ENCODE peak calls at places on chromosomes 1 and 21, in six cellular contexts. One of them, this sample, is unnamed.

GRCh38 chr1:23555225-23555801 is 4.0 kb downstream of the ID3 start:
- DNase-seq in activated naive CD8-positive, alpha-beta T cell treated with anti-CD3 and anti-CD28 coated beads, Interleukin-2, amount 50 U/mL, for 24 hours: no peak
- DNase-seq in naive B cell: no peak
- DNase-seq in NAMALWA: peak; percentile 87
- DNase-seq in effector memory CD4-positive, alpha-beta T cell: no peak
- DNase-seq in CD4-positive, alpha-beta memory T cell: no peak
- DNase-seq in this sample: no peak

GRCh38 chr1:55337801-55338447 is 122.8 kb upstream of the USP24 start:
- DNase-seq in naive B cell: peak; percentile 8
- DNase-seq in CD4-positive, alpha-beta memory T cell: no peak
- DNase-seq in effector memory CD4-positive, alpha-beta T cell: no peak
- DNase-seq in activated naive CD8-positive, alpha-beta T cell treated with anti-CD3 and anti-CD28 coated beads, Interleukin-2, amount 50 U/mL, for 24 hours: no peak
- DNase-seq in NAMALWA: peak; percentile 73
- DNase-seq in this sample: peak; percentile 62

GRCh38 chr1:77514871-77515776 is 167.3 kb downstream of the ZZZ3 start:
- DNase-seq in activated naive CD8-positive, alpha-beta T cell treated with anti-CD3 and anti-CD28 coated beads, Interleukin-2, amount 50 U/mL, for 24 hours: no peak
- DNase-seq in effector memory CD4-positive, alpha-beta T cell: no peak
- DNase-seq in CD4-positive, alpha-beta memory T cell: no peak
- DNase-seq in NAMALWA: peak; percentile 30
- DNase-seq in naive B cell: no peak
- DNase-seq in this sample: no peak

GRCh38 chr1:9267827-9268581 is 24.7 kb upstream of the SPSB1 start:
- DNase-seq in naive B cell: no peak
- DNase-seq in activated naive CD8-positive, alpha-beta T cell treated with anti-CD3 and anti-CD28 coated beads, Interleukin-2, amount 50 U/mL, for 24 hours: no peak
- DNase-seq in CD4-positive, alpha-beta memory T cell: no peak
- DNase-seq in effector memory CD4-positive, alpha-beta T cell: no peak
- DNase-seq in NAMALWA: no peak
- DNase-seq in this sample: no peak

GRCh38 chr1:236654511-236654910 is 31.8 kb upstream of the ACTN2 start:
- DNase-seq in CD4-positive, alpha-beta memory T cell: no peak
- DNase-seq in activated naive CD8-positive, alpha-beta T cell treated with anti-CD3 and anti-CD28 coated beads, Interleukin-2, amount 50 U/mL, for 24 hours: no peak
- DNase-seq in naive B cell: no peak
- DNase-seq in NAMALWA: no peak
- DNase-seq in effector memory CD4-positive, alpha-beta T cell: no peak
- DNase-seq in this sample: no peak

GRCh38 chr1:38006008-38006828 is 904 bp upstream of the FHL3 start:
- DNase-seq in effector memory CD4-positive, alpha-beta T cell: no peak
- DNase-seq in NAMALWA: no peak
- DNase-seq in activated naive CD8-positive, alpha-beta T cell treated with anti-CD3 and anti-CD28 coated beads, Interleukin-2, amount 50 U/mL, for 24 hours: no peak
- DNase-seq in naive B cell: no peak
- DNase-seq in CD4-positive, alpha-beta memory T cell: no peak
- DNase-seq in this sample: no peak

GRCh38 chr1:179251675-179252074 is 22.2 kb upstream of the ABL2 start:
- DNase-seq in naive B cell: no peak
- DNase-seq in activated naive CD8-positive, alpha-beta T cell treated with anti-CD3 and anti-CD28 coated beads, Interleukin-2, amount 50 U/mL, for 24 hours: no peak
- DNase-seq in NAMALWA: no peak
- DNase-seq in effector memory CD4-positive, alpha-beta T cell: no peak
- DNase-seq in CD4-positive, alpha-beta memory T cell: peak; percentile 11
- DNase-seq in this sample: peak; percentile 44

GRCh38 chr1:42336978-42337377 is 1.9 kb upstream of the FOXJ3 start:
- DNase-seq in naive B cell: no peak
- DNase-seq in activated naive CD8-positive, alpha-beta T cell treated with anti-CD3 and anti-CD28 coated beads, Interleukin-2, amount 50 U/mL, for 24 hours: no peak
- DNase-seq in NAMALWA: no peak
- DNase-seq in effector memory CD4-positive, alpha-beta T cell: no peak
- DNase-seq in CD4-positive, alpha-beta memory T cell: no peak
- DNase-seq in this sample: no peak

GRCh38 chr1:4825841-4826450 is 171.5 kb downstream of the AJAP1 start:
- DNase-seq in NAMALWA: peak; percentile 75
- DNase-seq in effector memory CD4-positive, alpha-beta T cell: no peak
- DNase-seq in CD4-positive, alpha-beta memory T cell: no peak
- DNase-seq in naive B cell: peak; percentile 2
- DNase-seq in activated naive CD8-positive, alpha-beta T cell treated with anti-CD3 and anti-CD28 coated beads, Interleukin-2, amount 50 U/mL, for 24 hours: no peak
- DNase-seq in this sample: no peak

GRCh38 chr1:155277896-155278688 is 829 bp downstream of the HCN3 start:
- DNase-seq in CD4-positive, alpha-beta memory T cell: peak; percentile 70
- DNase-seq in activated naive CD8-positive, alpha-beta T cell treated with anti-CD3 and anti-CD28 coated beads, Interleukin-2, amount 50 U/mL, for 24 hours: peak; percentile 80
- DNase-seq in NAMALWA: peak; percentile 86
- DNase-seq in naive B cell: peak; percentile 76
- DNase-seq in effector memory CD4-positive, alpha-beta T cell: peak; percentile 58
- DNase-seq in this sample: peak; percentile 82

GRCh38 chr1:210920258-210920657 is 213.7 kb downstream of the KCNH1 start:
- DNase-seq in NAMALWA: no peak
- DNase-seq in activated naive CD8-positive, alpha-beta T cell treated with anti-CD3 and anti-CD28 coated beads, Interleukin-2, amount 50 U/mL, for 24 hours: no peak
- DNase-seq in CD4-positive, alpha-beta memory T cell: no peak
- DNase-seq in effector memory CD4-positive, alpha-beta T cell: no peak
- DNase-seq in naive B cell: no peak
- DNase-seq in this sample: no peak

GRCh38 chr1:84722794-84723193 is 32.5 kb upstream of the SSX2IP start:
- DNase-seq in naive B cell: no peak
- DNase-seq in NAMALWA: no peak
- DNase-seq in activated naive CD8-positive, alpha-beta T cell treated with anti-CD3 and anti-CD28 coated beads, Interleukin-2, amount 50 U/mL, for 24 hours: no peak
- DNase-seq in CD4-positive, alpha-beta memory T cell: no peak
- DNase-seq in effector memory CD4-positive, alpha-beta T cell: no peak
- DNase-seq in this sample: no peak

GRCh38 chr1:240169188-240169587 is 77.5 kb downstream of the FMN2 start:
- DNase-seq in naive B cell: no peak
- DNase-seq in NAMALWA: peak; percentile 31
- DNase-seq in effector memory CD4-positive, alpha-beta T cell: no peak
- DNase-seq in activated naive CD8-positive, alpha-beta T cell treated with anti-CD3 and anti-CD28 coated beads, Interleukin-2, amount 50 U/mL, for 24 hours: no peak
- DNase-seq in CD4-positive, alpha-beta memory T cell: no peak
- DNase-seq in this sample: no peak

GRCh38 chr21:25330266-25330665 is 277.0 kb downstream of the MRPL39 start:
- DNase-seq in activated naive CD8-positive, alpha-beta T cell treated with anti-CD3 and anti-CD28 coated beads, Interleukin-2, amount 50 U/mL, for 24 hours: no peak
- DNase-seq in CD4-positive, alpha-beta memory T cell: no peak
- DNase-seq in NAMALWA: no peak
- DNase-seq in naive B cell: no peak
- DNase-seq in effector memory CD4-positive, alpha-beta T cell: no peak
- DNase-seq in this sample: no peak

GRCh38 chr1:113086551-113086950 is 13.6 kb downstream of the LRIG2 start:
- DNase-seq in NAMALWA: no peak
- DNase-seq in effector memory CD4-positive, alpha-beta T cell: no peak
- DNase-seq in CD4-positive, alpha-beta memory T cell: no peak
- DNase-seq in naive B cell: no peak
- DNase-seq in activated naive CD8-positive, alpha-beta T cell treated with anti-CD3 and anti-CD28 coated beads, Interleukin-2, amount 50 U/mL, for 24 hours: no peak
- DNase-seq in this sample: no peak

GRCh38 chr1:16212251-16212961 is at the start of gene ARHGEF19:
- DNase-seq in NAMALWA: no peak
- DNase-seq in activated naive CD8-positive, alpha-beta T cell treated with anti-CD3 and anti-CD28 coated beads, Interleukin-2, amount 50 U/mL, for 24 hours: no peak
- DNase-seq in naive B cell: no peak
- DNase-seq in CD4-positive, alpha-beta memory T cell: no peak
- DNase-seq in effector memory CD4-positive, alpha-beta T cell: no peak
- DNase-seq in this sample: no peak

GRCh38 chr21:14454642-14455009 is 71.7 kb upstream of the HSPA13 start:
- DNase-seq in effector memory CD4-positive, alpha-beta T cell: no peak
- DNase-seq in CD4-positive, alpha-beta memory T cell: no peak
- DNase-seq in NAMALWA: no peak
- DNase-seq in naive B cell: no peak
- DNase-seq in activated naive CD8-positive, alpha-beta T cell treated with anti-CD3 and anti-CD28 coated beads, Interleukin-2, amount 50 U/mL, for 24 hours: no peak
- DNase-seq in this sample: no peak

GRCh38 chr1:226463925-226464598 is 56.2 kb upstream of the PARP1 start:
- DNase-seq in naive B cell: no peak
- DNase-seq in effector memory CD4-positive, alpha-beta T cell: no peak
- DNase-seq in CD4-positive, alpha-beta memory T cell: no peak
- DNase-seq in NAMALWA: no peak
- DNase-seq in activated naive CD8-positive, alpha-beta T cell treated with anti-CD3 and anti-CD28 coated beads, Interleukin-2, amount 50 U/mL, for 24 hours: no peak
- DNase-seq in this sample: no peak

GRCh38 chr1:13754510-13755103 is 54.6 kb downstream of the PRDM2 start:
- DNase-seq in CD4-positive, alpha-beta memory T cell: no peak
- DNase-seq in naive B cell: no peak
- DNase-seq in effector memory CD4-positive, alpha-beta T cell: no peak
- DNase-seq in NAMALWA: no peak
- DNase-seq in activated naive CD8-positive, alpha-beta T cell treated with anti-CD3 and anti-CD28 coated beads, Interleukin-2, amount 50 U/mL, for 24 hours: no peak
- DNase-seq in this sample: no peak

GRCh38 chr1:232922475-232922874 is 27.9 kb upstream of the NTPCR start:
- DNase-seq in CD4-positive, alpha-beta memory T cell: no peak
- DNase-seq in effector memory CD4-positive, alpha-beta T cell: no peak
- DNase-seq in naive B cell: no peak
- DNase-seq in NAMALWA: no peak
- DNase-seq in activated naive CD8-positive, alpha-beta T cell treated with anti-CD3 and anti-CD28 coated beads, Interleukin-2, amount 50 U/mL, for 24 hours: no peak
- DNase-seq in this sample: no peak

GRCh38 chr1:35675773-35676172 is 34.4 kb upstream of the PSMB2 start:
- DNase-seq in naive B cell: no peak
- DNase-seq in effector memory CD4-positive, alpha-beta T cell: no peak
- DNase-seq in NAMALWA: no peak
- DNase-seq in CD4-positive, alpha-beta memory T cell: no peak
- DNase-seq in activated naive CD8-positive, alpha-beta T cell treated with anti-CD3 and anti-CD28 coated beads, Interleukin-2, amount 50 U/mL, for 24 hours: no peak
- DNase-seq in this sample: no peak

GRCh38 chr1:13766906-13767564 is 67.0 kb downstream of the PRDM2 start:
- DNase-seq in naive B cell: no peak
- DNase-seq in NAMALWA: no peak
- DNase-seq in activated naive CD8-positive, alpha-beta T cell treated with anti-CD3 and anti-CD28 coated beads, Interleukin-2, amount 50 U/mL, for 24 hours: no peak
- DNase-seq in effector memory CD4-positive, alpha-beta T cell: no peak
- DNase-seq in CD4-positive, alpha-beta memory T cell: no peak
- DNase-seq in this sample: no peak

GRCh38 chr1:162696286-162696862 is 64.1 kb downstream of the DDR2 start:
- DNase-seq in activated naive CD8-positive, alpha-beta T cell treated with anti-CD3 and anti-CD28 coated beads, Interleukin-2, amount 50 U/mL, for 24 hours: no peak
- DNase-seq in naive B cell: no peak
- DNase-seq in CD4-positive, alpha-beta memory T cell: no peak
- DNase-seq in effector memory CD4-positive, alpha-beta T cell: no peak
- DNase-seq in NAMALWA: no peak
- DNase-seq in this sample: peak; percentile 60

GRCh38 chr1:53559854-53560571 is 100.8 kb downstream of the DMRTB1 start:
- DNase-seq in activated naive CD8-positive, alpha-beta T cell treated with anti-CD3 and anti-CD28 coated beads, Interleukin-2, amount 50 U/mL, for 24 hours: peak; percentile 0
- DNase-seq in effector memory CD4-positive, alpha-beta T cell: no peak
- DNase-seq in naive B cell: no peak
- DNase-seq in CD4-positive, alpha-beta memory T cell: no peak
- DNase-seq in NAMALWA: no peak
- DNase-seq in this sample: no peak

GRCh38 chr1:178849932-178850331 is 20.9 kb downstream of the ANGPTL1 start:
- DNase-seq in naive B cell: no peak
- DNase-seq in activated naive CD8-positive, alpha-beta T cell treated with anti-CD3 and anti-CD28 coated beads, Interleukin-2, amount 50 U/mL, for 24 hours: no peak
- DNase-seq in effector memory CD4-positive, alpha-beta T cell: no peak
- DNase-seq in CD4-positive, alpha-beta memory T cell: no peak
- DNase-seq in NAMALWA: no peak
- DNase-seq in this sample: no peak

GRCh38 chr21:46208761-46209721 is 19.5 kb downstream of the LSS start:
- DNase-seq in CD4-positive, alpha-beta memory T cell: no peak
- DNase-seq in activated naive CD8-positive, alpha-beta T cell treated with anti-CD3 and anti-CD28 coated beads, Interleukin-2, amount 50 U/mL, for 24 hours: no peak
- DNase-seq in NAMALWA: no peak
- DNase-seq in effector memory CD4-positive, alpha-beta T cell: no peak
- DNase-seq in naive B cell: no peak
- DNase-seq in this sample: no peak

GRCh38 chr1:151165281-151165737 is 393 bp downstream of the LYSMD1 start:
- DNase-seq in effector memory CD4-positive, alpha-beta T cell: no peak
- DNase-seq in activated naive CD8-positive, alpha-beta T cell treated with anti-CD3 and anti-CD28 coated beads, Interleukin-2, amount 50 U/mL, for 24 hours: no peak
- DNase-seq in NAMALWA: no peak
- DNase-seq in naive B cell: no peak
- DNase-seq in CD4-positive, alpha-beta memory T cell: no peak
- DNase-seq in this sample: peak; percentile 70

GRCh38 chr1:209411491-209411929 is 172.0 kb upstream of the CAMK1G start:
- DNase-seq in NAMALWA: no peak
- DNase-seq in activated naive CD8-positive, alpha-beta T cell treated with anti-CD3 and anti-CD28 coated beads, Interleukin-2, amount 50 U/mL, for 24 hours: no peak
- DNase-seq in effector memory CD4-positive, alpha-beta T cell: no peak
- DNase-seq in CD4-positive, alpha-beta memory T cell: no peak
- DNase-seq in naive B cell: no peak
- DNase-seq in this sample: no peak

GRCh38 chr1:978069-978834 is 3.6 kb downstream of the PERM1 start:
- DNase-seq in activated naive CD8-positive, alpha-beta T cell treated with anti-CD3 and anti-CD28 coated beads, Interleukin-2, amount 50 U/mL, for 24 hours: no peak
- DNase-seq in NAMALWA: no peak
- DNase-seq in effector memory CD4-positive, alpha-beta T cell: no peak
- DNase-seq in CD4-positive, alpha-beta memory T cell: no peak
- DNase-seq in naive B cell: no peak
- DNase-seq in this sample: peak; percentile 50

GRCh38 chr1:184773762-184774320 is 19.2 kb upstream of the EDEM3 start:
- DNase-seq in NAMALWA: no peak
- DNase-seq in activated naive CD8-positive, alpha-beta T cell treated with anti-CD3 and anti-CD28 coated beads, Interleukin-2, amount 50 U/mL, for 24 hours: no peak
- DNase-seq in effector memory CD4-positive, alpha-beta T cell: no peak
- DNase-seq in naive B cell: no peak
- DNase-seq in CD4-positive, alpha-beta memory T cell: no peak
- DNase-seq in this sample: no peak

GRCh38 chr1:76266762-76267161 is 192.2 kb downstream of the ST6GALNAC3 start:
- DNase-seq in NAMALWA: no peak
- DNase-seq in naive B cell: no peak
- DNase-seq in effector memory CD4-positive, alpha-beta T cell: no peak
- DNase-seq in CD4-positive, alpha-beta memory T cell: no peak
- DNase-seq in activated naive CD8-positive, alpha-beta T cell treated with anti-CD3 and anti-CD28 coated beads, Interleukin-2, amount 50 U/mL, for 24 hours: no peak
- DNase-seq in this sample: no peak

GRCh38 chr21:31395268-31395667 is 51.2 kb upstream of the TIAM1 start:
- DNase-seq in CD4-positive, alpha-beta memory T cell: no peak
- DNase-seq in naive B cell: no peak
- DNase-seq in NAMALWA: no peak
- DNase-seq in effector memory CD4-positive, alpha-beta T cell: no peak
- DNase-seq in activated naive CD8-positive, alpha-beta T cell treated with anti-CD3 and anti-CD28 coated beads, Interleukin-2, amount 50 U/mL, for 24 hours: no peak
- DNase-seq in this sample: no peak

GRCh38 chr1:232966663-232967062 is 16.3 kb downstream of the NTPCR start:
- DNase-seq in effector memory CD4-positive, alpha-beta T cell: no peak
- DNase-seq in activated naive CD8-positive, alpha-beta T cell treated with anti-CD3 and anti-CD28 coated beads, Interleukin-2, amount 50 U/mL, for 24 hours: no peak
- DNase-seq in CD4-positive, alpha-beta memory T cell: no peak
- DNase-seq in NAMALWA: no peak
- DNase-seq in naive B cell: no peak
- DNase-seq in this sample: no peak

GRCh38 chr1:165452336-165453130 is 7.6 kb upstream of the RXRG start:
- DNase-seq in effector memory CD4-positive, alpha-beta T cell: no peak
- DNase-seq in activated naive CD8-positive, alpha-beta T cell treated with anti-CD3 and anti-CD28 coated beads, Interleukin-2, amount 50 U/mL, for 24 hours: no peak
- DNase-seq in naive B cell: no peak
- DNase-seq in NAMALWA: peak; percentile 15
- DNase-seq in CD4-positive, alpha-beta memory T cell: no peak
- DNase-seq in this sample: no peak

GRCh38 chr21:46295996-46296752 is 10.0 kb downstream of the YBEY start:
- DNase-seq in effector memory CD4-positive, alpha-beta T cell: peak; percentile 32
- DNase-seq in activated naive CD8-positive, alpha-beta T cell treated with anti-CD3 and anti-CD28 coated beads, Interleukin-2, amount 50 U/mL, for 24 hours: peak; percentile 71
- DNase-seq in NAMALWA: no peak
- DNase-seq in CD4-positive, alpha-beta memory T cell: peak; percentile 55
- DNase-seq in naive B cell: no peak
- DNase-seq in this sample: peak; percentile 79

GRCh38 chr21:33478858-33479678 is 706 bp downstream of the TMEM50B start:
- DNase-seq in naive B cell: no peak
- DNase-seq in effector memory CD4-positive, alpha-beta T cell: peak; percentile 2
- DNase-seq in activated naive CD8-positive, alpha-beta T cell treated with anti-CD3 and anti-CD28 coated beads, Interleukin-2, amount 50 U/mL, for 24 hours: peak; percentile 54
- DNase-seq in NAMALWA: peak; percentile 68
- DNase-seq in CD4-positive, alpha-beta memory T cell: peak; percentile 48
- DNase-seq in this sample: peak; percentile 64

GRCh38 chr21:43206231-43207042 is 37.6 kb downstream of the CRYAA start:
- DNase-seq in CD4-positive, alpha-beta memory T cell: no peak
- DNase-seq in activated naive CD8-positive, alpha-beta T cell treated with anti-CD3 and anti-CD28 coated beads, Interleukin-2, amount 50 U/mL, for 24 hours: no peak
- DNase-seq in NAMALWA: no peak
- DNase-seq in naive B cell: no peak
- DNase-seq in effector memory CD4-positive, alpha-beta T cell: no peak
- DNase-seq in this sample: no peak

GRCh38 chr1:185355947-185356346 is 38.9 kb upstream of the IVNS1ABP start:
- DNase-seq in naive B cell: no peak
- DNase-seq in CD4-positive, alpha-beta memory T cell: no peak
- DNase-seq in NAMALWA: no peak
- DNase-seq in activated naive CD8-positive, alpha-beta T cell treated with anti-CD3 and anti-CD28 coated beads, Interleukin-2, amount 50 U/mL, for 24 hours: no peak
- DNase-seq in effector memory CD4-positive, alpha-beta T cell: no peak
- DNase-seq in this sample: no peak

GRCh38 chr1:164617607-164618564 is 58.9 kb downstream of the PBX1 start:
- DNase-seq in activated naive CD8-positive, alpha-beta T cell treated with anti-CD3 and anti-CD28 coated beads, Interleukin-2, amount 50 U/mL, for 24 hours: no peak
- DNase-seq in naive B cell: no peak
- DNase-seq in CD4-positive, alpha-beta memory T cell: no peak
- DNase-seq in NAMALWA: peak; percentile 54
- DNase-seq in effector memory CD4-positive, alpha-beta T cell: no peak
- DNase-seq in this sample: peak; percentile 29

GRCh38 chr1:19759740-19760089 is 40.0 kb downstream of the TMCO4 start:
- DNase-seq in CD4-positive, alpha-beta memory T cell: no peak
- DNase-seq in NAMALWA: no peak
- DNase-seq in naive B cell: no peak
- DNase-seq in effector memory CD4-positive, alpha-beta T cell: no peak
- DNase-seq in activated naive CD8-positive, alpha-beta T cell treated with anti-CD3 and anti-CD28 coated beads, Interleukin-2, amount 50 U/mL, for 24 hours: no peak
- DNase-seq in this sample: no peak

This sample was measured in K562.